ENCODE peak calls at places on chromosome 15, in four cellular contexts. R, F, X and D are unnamed samples.

GRCh38 chr15:42854576-42854975 is 66.0 kb downstream of the TTBK2 start:
- DNase-seq in X (no peak), R (no peak), F (no peak), D (no peak)

GRCh38 chr15:48332642-48333034 is 1.4 kb downstream of the DUT start:
- DNase-seq in X (no peak), R (no peak), F (no peak), D (no peak)

GRCh38 chr15:40279437-40280141 is 3.3 kb downstream of the ANKRD63 start:
- DNase-seq in F (peak; percentile 48), X (peak; percentile 89), R (peak; percentile 79), D (peak; percentile 56)

GRCh38 chr15:67013696-67014095 is 51.7 kb upstream of the SMAD3 start:
- DNase-seq in F (no peak), R (no peak), X (no peak), D (no peak)

GRCh38 chr15:62881056-62881455 is 161.5 kb upstream of the TPM1 start:
- DNase-seq in F (no peak), R (no peak), X (no peak), D (no peak)

GRCh38 chr15:26392956-26393355 is 379.9 kb downstream of the GABRB3 start:
- DNase-seq in F (no peak), R (no peak), X (no peak), D (no peak)

GRCh38 chr15:80142646-80143045 is 10.2 kb upstream of the FAH start:
- DNase-seq in X (no peak), R (no peak), F (no peak), D (no peak)

GRCh38 chr15:57419335-57419734 is 43.0 kb downstream of the CGNL1 start:
- DNase-seq in F (no peak), R (no peak), X (no peak), D (no peak)

GRCh38 chr15:84907731-84908130 is 23.3 kb downstream of the SLC28A1 start:
- DNase-seq in F (no peak), R (no peak), X (no peak), D (no peak)

GRCh38 chr15:51104512-51104911 is 9.8 kb upstream of the TNFAIP8L3 start:
- DNase-seq in R (no peak), X (no peak), F (no peak), D (no peak)

GRCh38 chr15:43067717-43068461 is 37.9 kb downstream of the UBR1 start:
- DNase-seq in R (no peak), X (peak; percentile 15), F (no peak), D (peak; percentile 12)

GRCh38 chr15:69225355-69226027 is 65.1 kb downstream of the GLCE start:
- DNase-seq in X (no peak), F (peak; percentile 31), R (no peak), D (no peak)

GRCh38 chr15:90161946-90162345 is 39.2 kb upstream of the SEMA4B start:
- DNase-seq in X (no peak), F (no peak), R (no peak), D (no peak)

GRCh38 chr15:42141246-42141645 is 15.2 kb downstream of the PLA2G4F start:
- DNase-seq in X (no peak), R (no peak), F (no peak), D (no peak)

GRCh38 chr15:75753145-75753544 is 40.5 kb upstream of the CSPG4 start:
- DNase-seq in F (no peak), R (no peak), X (no peak), D (no peak)

GRCh38 chr15:71612869-71613268 is 197.5 kb upstream of the NR2E3 start:
- DNase-seq in R (no peak), X (no peak), F (no peak), D (no peak)

GRCh38 chr15:27763514-27763913 is 335.6 kb downstream of the OCA2 start:
- DNase-seq in X (no peak), R (no peak), F (no peak), D (no peak)

GRCh38 chr15:41772720-41773331 is 1.5 kb upstream of the MAPKBP1 start:
- DNase-seq in X (no peak), F (peak; percentile 71), R (no peak), D (peak; percentile 45)

GRCh38 chr15:25438601-25439455 is at the start of gene UBE3A:
- DNase-seq in F (peak; percentile 34), R (peak; percentile 83), X (peak; percentile 83), D (peak; percentile 90)

GRCh38 chr15:67174864-67175573 is 79.4 kb downstream of the AAGAB start:
- DNase-seq in R (no peak), X (no peak), F (no peak), D (peak; percentile 23)

GRCh38 chr15:75718326-75718725 is 5.7 kb upstream of the CSPG4 start:
- DNase-seq in F (no peak), X (no peak), R (no peak), D (no peak)

GRCh38 chr15:69032006-69032405 is 17.5 kb downstream of the NOX5 start:
- DNase-seq in R (no peak), F (no peak), X (no peak), D (no peak)

GRCh38 chr15:59436774-59437472 is 1.1 kb upstream of the FAM81A start:
- DNase-seq in F (no peak), X (no peak), R (no peak), D (no peak)

GRCh38 chr15:61527836-61528589 is 298.9 kb upstream of the RORA start:
- DNase-seq in X (no peak), F (peak; percentile 91), R (no peak), D (no peak)

GRCh38 chr15:101313041-101313761 is 18.2 kb upstream of the SNRPA1 start:
- DNase-seq in R (no peak), F (no peak), X (no peak), D (no peak)

GRCh38 chr15:87167055-87167454 is 1087.4 kb downstream of the AGBL1 start:
- DNase-seq in R (no peak), X (no peak), F (no peak), D (no peak)

GRCh38 chr15:64681424-64682024 is 93.9 kb downstream of the RBPMS2 start:
- DNase-seq in R (no peak), X (peak; percentile 38), F (no peak), D (no peak)

GRCh38 chr15:58378241-58379085 is 53.3 kb upstream of the LIPC start:
- DNase-seq in R (no peak), F (no peak), X (no peak), D (no peak)

GRCh38 chr15:100525894-100526512 is 2.7 kb downstream of the CERS3 start:
- DNase-seq in R (peak; percentile 76), X (no peak), F (peak; percentile 35), D (no peak)

GRCh38 chr15:70633394-70633793 is 130.0 kb downstream of the UACA start:
- DNase-seq in R (no peak), F (no peak), X (no peak), D (no peak)